ENCODE peak calls at places on chromosomes 6 and 20, in nine cellular contexts. L, S, X, R, Z, O, F, K and J are unnamed samples.

GRCh38 chr6:92623441-92623840 is 795.9 kb downstream of the EPHA7 start:
- DNase-seq in L (no peak), R (no peak), X (no peak), S (no peak), Z (no peak), F (no peak), K (no peak), O (no peak), J (no peak)

GRCh38 chr6:79764758-79765157 is 133.6 kb downstream of the SH3BGRL2 start:
- DNase-seq in K (no peak), X (no peak), F (no peak), L (no peak), O (no peak), S (no peak), Z (no peak), R (no peak), J (no peak)

GRCh38 chr6:141526985-141527384 is 605.7 kb upstream of the GJE1 start:
- DNase-seq in O (no peak), F (no peak), X (no peak), Z (no peak), K (no peak), R (no peak), L (no peak), S (no peak), J (no peak)

GRCh38 chr20:51335329-51335841 is 207.1 kb downstream of the NFATC2 start:
- DNase-seq in R (peak), O (peak), K (peak), L (no peak), F (no peak), S (no peak), X (peak), Z (no peak), J (peak)

GRCh38 chr20:36744764-36745191 is 1.1 kb downstream of the NDRG3 start:
- DNase-seq in L (no peak), K (peak), X (no peak), S (peak), F (no peak), R (peak), O (no peak), Z (peak), J (no peak)

GRCh38 chr6:14074723-14075503 is 42.7 kb upstream of the CD83 start:
- DNase-seq in F (no peak), S (no peak), O (peak), X (peak), R (peak), Z (peak), L (no peak), K (peak), J (no peak)

GRCh38 chr6:121799574-121799973 is 364.1 kb downstream of the GJA1 start:
- DNase-seq in Z (no peak), R (no peak), O (no peak), S (no peak), F (no peak), L (no peak), K (no peak), X (no peak), J (no peak)

GRCh38 chr6:78810146-78810545 is 57.2 kb upstream of the IRAK1BP1 start:
- DNase-seq in L (peak), F (no peak), O (peak), R (peak), S (no peak), Z (peak), X (no peak), K (peak), J (peak)

GRCh38 chr20:63102720-63103375 is 96.1 kb upstream of the BHLHE23 start:
- DNase-seq in K (peak), F (peak), Z (no peak), S (peak), X (no peak), L (no peak), R (no peak), O (peak), J (peak)

GRCh38 chr6:33160096-33160495 is 32.2 kb downstream of the COL11A2 start:
- DNase-seq in X (no peak), S (no peak), K (no peak), Z (no peak), L (no peak), R (no peak), O (no peak), F (no peak), J (no peak)

GRCh38 chr6:41442800-41443501 is 103.2 kb upstream of the FOXP4 start:
- DNase-seq in Z (peak), O (no peak), F (no peak), S (peak), R (no peak), L (peak), X (no peak), K (peak), J (no peak)

GRCh38 chr20:38590682-38591483 is 9.9 kb downstream of the ADIG start:
- DNase-seq in S (no peak), Z (no peak), O (no peak), X (no peak), K (no peak), F (no peak), L (no peak), R (no peak), J (peak)

GRCh38 chr6:113246186-113246585 is 611.0 kb upstream of the MARCKS start:
- DNase-seq in Z (no peak), K (no peak), F (no peak), R (no peak), O (no peak), X (no peak), S (no peak), L (no peak), J (no peak)

GRCh38 chr6:125507987-125508655 is 206.4 kb upstream of the HDDC2 start:
- DNase-seq in O (no peak), F (no peak), X (no peak), R (peak), Z (no peak), L (no peak), S (peak), K (peak), J (no peak)

GRCh38 chr20:8996817-8997512 is 71.9 kb upstream of the PLCB4 start:
- DNase-seq in Z (no peak), K (no peak), S (no peak), F (no peak), R (no peak), X (no peak), L (no peak), O (no peak), J (no peak)

GRCh38 chr20:60857708-60858107 is 394.4 kb upstream of the CDH4 start:
- DNase-seq in F (no peak), O (no peak), L (no peak), R (peak), S (no peak), K (peak), X (no peak), Z (no peak), J (no peak)

GRCh38 chr6:113301651-113302050 is 555.5 kb upstream of the MARCKS start:
- DNase-seq in F (no peak), O (no peak), Z (no peak), S (no peak), L (no peak), K (peak), X (no peak), R (no peak), J (no peak)

GRCh38 chr20:59123011-59123676 is 40.5 kb upstream of the ZNF831 start:
- DNase-seq in Z (no peak), O (no peak), F (peak), L (no peak), X (no peak), R (no peak), K (no peak), S (no peak), J (no peak)

GRCh38 chr20:46367967-46368901 is 38.2 kb downstream of the ELMO2 start:
- DNase-seq in O (no peak), K (no peak), F (no peak), Z (no peak), L (no peak), S (no peak), R (peak), X (no peak), J (no peak)

GRCh38 chr20:35014537-35014936 is 58.9 kb downstream of the MYH7B start:
- DNase-seq in X (no peak), K (no peak), S (no peak), L (no peak), R (no peak), O (no peak), F (no peak), Z (no peak), J (no peak)

GRCh38 chr6:79239538-79240168 is 5.2 kb upstream of the HMGN3 start:
- DNase-seq in R (no peak), Z (no peak), F (no peak), O (peak), L (no peak), S (no peak), X (no peak), K (no peak), J (peak)

GRCh38 chr20:433300-433975 is 25.3 kb downstream of the RBCK1 start:
- DNase-seq in S (no peak), R (no peak), K (peak), O (peak), Z (no peak), F (peak), X (peak), L (no peak), J (peak)

GRCh38 chr20:23229989-23230388 is 120.6 kb upstream of the NXT1 start:
- DNase-seq in F (no peak), L (no peak), X (no peak), K (no peak), O (no peak), S (no peak), R (no peak), Z (no peak), J (no peak)

GRCh38 chr6:137659871-137660270 is 165.7 kb upstream of the OLIG3 start:
- DNase-seq in R (no peak), L (no peak), F (no peak), K (no peak), X (no peak), S (no peak), Z (no peak), O (no peak), J (no peak)

GRCh38 chr20:62222266-62222850 is 2.3 kb upstream of the HRH3 start:
- DNase-seq in S (no peak), L (no peak), O (no peak), Z (no peak), K (no peak), F (no peak), X (no peak), R (no peak), J (no peak)

GRCh38 chr6:135038335-135038734 is 16.3 kb downstream of the HBS1L start:
- DNase-seq in Z (no peak), S (no peak), O (no peak), X (no peak), R (no peak), L (no peak), F (no peak), K (no peak), J (no peak)

GRCh38 chr6:83868639-83869038 is 9.2 kb downstream of the CYB5R4 start:
- DNase-seq in R (peak), F (no peak), X (no peak), L (no peak), S (no peak), Z (no peak), K (peak), O (no peak), J (no peak)

GRCh38 chr6:14550410-14550809 is 432.8 kb downstream of the CD83 start:
- DNase-seq in Z (no peak), R (no peak), K (no peak), X (no peak), L (no peak), F (no peak), O (no peak), S (no peak), J (no peak)

GRCh38 chr6:143900358-143900757 is 36.1 kb downstream of the ZC2HC1B start:
- DNase-seq in S (no peak), Z (no peak), F (no peak), R (no peak), X (no peak), O (no peak), K (no peak), L (no peak), J (no peak)

GRCh38 chr6:143901885-143902708 is 37.8 kb downstream of the ZC2HC1B start:
- DNase-seq in F (no peak), L (no peak), K (peak), O (peak), R (no peak), S (peak), Z (peak), X (peak), J (peak)

GRCh38 chr6:143896096-143896880 is 32.0 kb downstream of the ZC2HC1B start:
- DNase-seq in F (no peak), X (no peak), R (no peak), Z (no peak), L (no peak), K (no peak), O (no peak), S (no peak), J (no peak)
- TF ChIP-seq CTCF in F (no peak), X (no peak), R (no peak), Z (no peak), L (no peak), K (no peak), O (no peak), S (no peak), J (no peak)

DNA sequence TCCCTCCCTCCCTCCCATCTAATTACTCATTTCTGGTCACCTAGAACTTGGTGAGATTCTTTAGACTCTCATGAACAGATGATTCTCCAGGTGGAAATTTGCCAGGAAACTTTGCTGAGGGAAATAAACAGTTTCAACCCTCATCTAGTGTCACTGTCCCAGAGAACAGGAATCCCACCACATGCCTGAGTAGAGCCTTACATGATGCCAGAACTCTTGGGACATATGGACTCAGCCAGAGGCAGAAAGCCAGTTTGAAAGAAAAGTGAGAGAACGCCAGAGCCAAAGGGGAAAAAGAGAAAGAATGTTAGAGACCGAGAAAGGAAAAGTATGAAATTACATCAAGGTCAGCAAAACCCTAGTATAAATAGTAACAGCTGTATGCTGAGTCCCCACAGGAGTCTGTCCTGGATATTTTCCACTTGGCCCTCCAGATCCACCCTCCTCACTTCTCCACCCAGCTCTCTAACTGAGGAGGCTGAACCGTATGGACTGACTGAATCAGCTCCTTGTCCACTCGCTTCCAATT is 127.5 kb upstream of the COL21A1 start:
- DNase-seq in L (no peak), K (peak), O (no peak), S (peak), Z (no peak), X (no peak), F (no peak), R (peak), J (no peak)
- TF ChIP-seq CTCF in L (no peak), K (no peak), O (no peak), S (no peak), Z (no peak), X (no peak), F (no peak), R (no peak), J (no peak)

GRCh38 chr6:124441430-124441829 is 520.8 kb upstream of the RNF217 start:
- DNase-seq in F (no peak), R (no peak), X (no peak), S (no peak), K (no peak), Z (no peak), O (no peak), L (no peak), J (no peak)

GRCh38 chr6:124446966-124447365 is 515.3 kb upstream of the RNF217 start:
- DNase-seq in S (no peak), L (no peak), K (no peak), X (no peak), R (no peak), Z (no peak), F (no peak), O (no peak), J (no peak)
- TF ChIP-seq CTCF in S (no peak), L (no peak), K (no peak), X (no peak), R (no peak), Z (no peak), F (no peak), O (no peak), J (no peak)

GRCh38 chr6:157227202-157228166 is 95.8 kb downstream of the TMEM242 start:
- DNase-seq in K (peak), O (no peak), F (peak), R (no peak), S (no peak), L (no peak), Z (no peak), X (no peak), J (no peak)
- TF ChIP-seq CTCF in K (peak), O (peak), F (peak), R (peak), S (peak), L (peak), Z (peak), X (peak), J (peak)

GRCh38 chr6:22732186-22732970 is 163.0 kb downstream of the HDGFL1 start:
- DNase-seq in L (no peak), S (no peak), K (no peak), F (no peak), Z (no peak), R (no peak), O (no peak), X (no peak), J (no peak)
- TF ChIP-seq CTCF in L (no peak), S (no peak), K (no peak), F (no peak), Z (no peak), R (no peak), O (no peak), X (no peak), J (no peak)

DNA sequence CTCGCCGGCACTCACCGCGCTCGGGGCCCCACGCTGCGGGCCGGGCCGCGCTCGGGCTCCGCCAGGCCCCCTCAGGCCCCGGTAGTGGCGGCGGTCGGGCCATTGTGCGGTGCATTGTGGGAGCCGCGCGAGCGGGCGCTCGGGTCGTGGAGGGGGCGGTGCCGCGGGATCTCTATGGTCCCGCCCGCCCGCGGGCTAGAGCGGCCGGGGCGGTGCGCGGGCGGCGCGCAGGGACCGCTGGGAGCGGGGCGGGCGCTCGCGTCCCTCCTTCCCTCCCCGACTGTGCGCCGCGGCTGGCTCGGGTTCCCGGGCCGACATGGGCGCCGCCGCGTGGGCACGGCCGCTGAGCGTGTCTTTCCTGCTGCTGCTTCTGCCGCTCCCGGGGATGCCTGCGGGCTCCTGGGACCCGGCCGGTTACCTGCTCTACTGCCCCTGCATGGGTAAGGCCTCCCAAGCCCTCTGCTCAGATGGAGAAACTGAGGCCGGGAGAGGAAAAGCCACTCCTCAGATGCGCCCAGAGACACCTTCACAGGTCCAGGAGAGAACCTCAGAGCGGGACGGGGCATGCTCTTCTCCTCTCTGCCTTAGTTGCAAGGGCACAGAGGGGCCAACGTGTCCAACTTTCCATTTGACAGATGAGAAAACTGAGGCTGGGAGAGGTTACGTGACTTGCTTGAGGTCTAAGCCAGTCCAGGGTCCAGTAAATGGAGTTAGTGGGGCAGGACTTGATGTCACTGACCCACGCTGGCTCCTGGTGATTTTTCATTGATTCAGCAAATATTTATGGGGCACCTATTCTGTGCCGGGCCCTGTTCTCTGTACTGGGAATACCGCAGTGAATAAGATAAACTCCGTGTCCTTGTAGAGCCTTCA is at the start of the genes PLAGL2 and POFUT1:
- DNase-seq in K (peak), O (peak), Z (peak), F (peak), X (peak), S (peak), R (peak), L (peak), J (peak)
- TF ChIP-seq CTCF in K (no peak), O (peak), Z (peak), F (no peak), X (peak), S (peak), R (no peak), L (peak), J (peak)

DNA sequence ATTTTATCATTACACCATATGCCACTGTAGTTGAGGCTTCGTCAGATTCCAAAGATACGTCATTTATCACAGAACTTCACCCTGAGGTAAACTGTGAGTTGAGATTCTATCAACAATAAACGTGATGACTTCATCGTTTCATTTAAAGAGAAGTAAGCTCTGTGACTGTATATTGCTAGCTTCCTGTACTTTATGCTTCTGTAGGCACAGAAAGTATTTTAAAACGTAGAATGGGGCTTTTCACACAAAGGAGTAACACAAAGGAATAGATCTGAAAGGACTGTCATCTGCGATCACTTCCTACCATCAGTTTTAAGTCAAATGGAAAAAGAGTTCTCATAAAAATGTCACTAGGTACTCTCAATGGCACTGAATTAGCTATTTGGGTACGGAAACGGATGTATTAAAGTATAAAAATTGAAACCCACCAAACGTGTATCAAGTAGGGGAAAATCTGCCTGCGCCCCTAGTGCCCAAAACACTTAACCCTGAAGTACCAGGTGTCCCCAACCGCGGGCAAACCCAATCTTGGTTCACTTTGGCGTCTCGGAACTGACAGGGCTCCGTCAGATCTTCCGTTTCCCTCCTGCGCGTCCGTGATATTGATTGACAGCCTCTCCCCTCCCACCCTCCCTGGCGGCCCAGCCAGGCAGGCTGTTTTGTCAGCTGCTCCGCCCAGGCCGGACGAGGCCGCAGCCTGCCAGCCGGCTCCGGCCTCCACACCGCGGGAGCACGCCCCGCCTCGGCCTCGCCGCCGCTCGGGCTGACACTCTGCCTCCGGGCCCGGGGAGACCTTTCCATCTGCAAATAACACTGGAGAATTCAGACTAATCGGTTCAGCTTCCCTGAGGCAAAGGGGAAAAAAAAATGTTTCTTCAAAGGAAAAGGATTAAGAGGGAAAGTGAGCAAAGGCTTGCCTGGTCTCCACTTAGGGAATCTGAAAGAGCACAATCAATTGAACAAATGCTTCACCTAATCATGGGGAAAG is 234.7 kb upstream of the MCHR2 start:
- DNase-seq in Z (peak), X (peak), O (peak), S (peak), R (peak), K (peak), F (no peak), L (peak), J (peak)
- TF ChIP-seq CTCF in Z (peak), X (peak), O (no peak), S (no peak), R (no peak), K (peak), F (no peak), L (peak), J (no peak)